ENCODE peak calls at places on chromosomes 6 and 20, in six cellular contexts. One of them, this sample, is unnamed.
A peak's percentile ranks its signal among the peaks of the same experiment; 100 is the strongest.

GRCh38 chr6:34243901-34244884 is 4.6 kb downstream of the SMIM29 start:
- DNase-seq in DND-41: no peak
- DNase-seq in OCI-LY7: peak; percentile 42
- DNase-seq in neural progenitor cell: no peak
- DNase-seq in GM23248: peak; percentile 99
- DNase-seq in fibroblast of lung: peak; percentile 90
- DNase-seq in this sample: no peak

GRCh38 chr6:158232445-158233213 is 64.5 kb downstream of the GTF2H5 start:
- DNase-seq in GM23248: peak; percentile 82
- DNase-seq in OCI-LY7: peak; percentile 70
- DNase-seq in DND-41: peak; percentile 60
- DNase-seq in neural progenitor cell: peak; percentile 63
- DNase-seq in fibroblast of lung: peak; percentile 68
- DNase-seq in this sample: peak; percentile 81

GRCh38 chr20:1105599-1106194 is 12.7 kb upstream of the PSMF1 start:
- DNase-seq in GM23248: no peak
- DNase-seq in fibroblast of lung: no peak
- DNase-seq in DND-41: no peak
- DNase-seq in neural progenitor cell: no peak
- DNase-seq in OCI-LY7: no peak
- DNase-seq in this sample: no peak

GRCh38 chr20:54137115-54137514 is 36.7 kb downstream of the CYP24A1 start:
- DNase-seq in neural progenitor cell: no peak
- DNase-seq in GM23248: peak; percentile 4
- DNase-seq in OCI-LY7: no peak
- DNase-seq in DND-41: no peak
- DNase-seq in fibroblast of lung: no peak
- DNase-seq in this sample: no peak

GRCh38 chr6:37302086-37302686 is 44.2 kb upstream of the TMEM217 start:
- DNase-seq in GM23248: no peak
- DNase-seq in DND-41: peak; percentile 38
- DNase-seq in fibroblast of lung: no peak
- DNase-seq in neural progenitor cell: no peak
- DNase-seq in OCI-LY7: no peak
- DNase-seq in this sample: no peak

GRCh38 chr6:39420300-39421265 is 98.1 kb upstream of the KCNK16 start:
- DNase-seq in neural progenitor cell: no peak
- DNase-seq in GM23248: no peak
- DNase-seq in OCI-LY7: no peak
- DNase-seq in DND-41: no peak
- DNase-seq in fibroblast of lung: peak; percentile 51
- DNase-seq in this sample: no peak

GRCh38 chr6:148343028-148343374 is 363 bp downstream of the SASH1 start:
- DNase-seq in DND-41: no peak
- DNase-seq in neural progenitor cell: no peak
- DNase-seq in GM23248: no peak
- DNase-seq in OCI-LY7: no peak
- DNase-seq in fibroblast of lung: no peak
- DNase-seq in this sample: peak; percentile 2

GRCh38 chr6:68967549-68968300 is 332.6 kb downstream of the ADGRB3 start:
- DNase-seq in OCI-LY7: peak; percentile 67
- DNase-seq in GM23248: peak; percentile 81
- DNase-seq in neural progenitor cell: peak; percentile 83
- DNase-seq in fibroblast of lung: peak; percentile 54
- DNase-seq in DND-41: peak; percentile 56
- DNase-seq in this sample: peak; percentile 85

GRCh38 chr6:84013354-84013753 is 20.2 kb upstream of the MRAP2 start:
- DNase-seq in GM23248: no peak
- DNase-seq in fibroblast of lung: no peak
- DNase-seq in neural progenitor cell: no peak
- DNase-seq in OCI-LY7: no peak
- DNase-seq in DND-41: no peak
- DNase-seq in this sample: no peak

GRCh38 chr6:129031051-129031599 is 148.2 kb downstream of the LAMA2 start:
- DNase-seq in fibroblast of lung: peak; percentile 90
- DNase-seq in GM23248: peak; percentile 84
- DNase-seq in neural progenitor cell: no peak
- DNase-seq in OCI-LY7: no peak
- DNase-seq in DND-41: no peak
- DNase-seq in this sample: no peak

GRCh38 chr20:3407426-3408250 is at the start of gene DNAAF9:
- DNase-seq in DND-41: peak; percentile 62
- DNase-seq in fibroblast of lung: peak; percentile 64
- DNase-seq in OCI-LY7: peak; percentile 9
- DNase-seq in neural progenitor cell: peak; percentile 88
- DNase-seq in GM23248: peak; percentile 91
- DNase-seq in this sample: no peak

GRCh38 chr6:36595168-36595818 is 1.1 kb downstream of the SRSF3 start:
- DNase-seq in OCI-LY7: peak; percentile 36
- DNase-seq in GM23248: peak; percentile 80
- DNase-seq in fibroblast of lung: peak; percentile 74
- DNase-seq in neural progenitor cell: peak; percentile 43
- DNase-seq in DND-41: peak; percentile 44
- DNase-seq in this sample: no peak

GRCh38 chr20:63903796-63904570 is 9.1 kb downstream of the DNAJC5 start:
- DNase-seq in neural progenitor cell: no peak
- DNase-seq in DND-41: no peak
- DNase-seq in OCI-LY7: no peak
- DNase-seq in GM23248: no peak
- DNase-seq in fibroblast of lung: no peak
- DNase-seq in this sample: no peak

GRCh38 chr6:169844946-169845345 is 93.5 kb downstream of the ERMARD start:
- DNase-seq in DND-41: no peak
- DNase-seq in fibroblast of lung: no peak
- DNase-seq in GM23248: no peak
- DNase-seq in OCI-LY7: no peak
- DNase-seq in neural progenitor cell: no peak
- DNase-seq in this sample: no peak

GRCh38 chr6:129475477-129476247 is 234.3 kb downstream of the ARHGAP18 start:
- DNase-seq in OCI-LY7: no peak
- DNase-seq in neural progenitor cell: peak; percentile 22
- DNase-seq in GM23248: no peak
- DNase-seq in DND-41: no peak
- DNase-seq in fibroblast of lung: peak; percentile 30
- DNase-seq in this sample: no peak

GRCh38 chr20:49955167-49955566 is 19.0 kb downstream of the RNF114 start:
- DNase-seq in DND-41: no peak
- DNase-seq in OCI-LY7: no peak
- DNase-seq in GM23248: no peak
- DNase-seq in neural progenitor cell: no peak
- DNase-seq in fibroblast of lung: no peak
- DNase-seq in this sample: no peak

GRCh38 chr20:50713677-50714101 is 17.7 kb upstream of the PARD6B start:
- DNase-seq in DND-41: no peak
- DNase-seq in OCI-LY7: no peak
- DNase-seq in GM23248: peak; percentile 62
- DNase-seq in fibroblast of lung: peak; percentile 73
- DNase-seq in neural progenitor cell: peak; percentile 49
- DNase-seq in this sample: no peak

GRCh38 chr6:142867988-142868818 is 76.8 kb downstream of the HIVEP2 start:
- DNase-seq in fibroblast of lung: peak; percentile 69
- DNase-seq in OCI-LY7: no peak
- DNase-seq in DND-41: no peak
- DNase-seq in neural progenitor cell: no peak
- DNase-seq in GM23248: no peak
- DNase-seq in this sample: no peak

DNA sequence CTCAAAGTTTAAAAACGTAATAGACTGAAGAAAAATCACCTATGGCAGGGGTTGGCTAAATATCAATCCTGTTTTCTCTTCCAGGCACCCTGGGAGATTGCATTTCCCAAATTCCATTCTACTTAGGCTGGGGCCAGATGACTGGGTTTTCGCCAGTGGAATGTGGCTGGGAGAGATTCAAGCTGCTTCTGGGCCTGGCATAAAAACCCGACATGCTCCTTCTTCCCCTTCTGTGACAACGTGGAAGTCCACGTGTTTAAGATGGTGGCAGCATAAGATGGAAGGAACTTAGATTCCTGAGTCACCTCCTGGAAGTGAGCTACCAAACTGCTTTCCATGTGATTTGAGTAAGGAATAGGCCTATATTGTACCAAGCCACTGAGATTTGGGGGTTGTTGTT is 82.1 kb upstream of the CD83 start:
- DNase-seq in fibroblast of lung: peak; percentile 93
- DNase-seq in GM23248: peak; percentile 90
- DNase-seq in neural progenitor cell: peak; percentile 54
- DNase-seq in OCI-LY7: no peak
- DNase-seq in DND-41: no peak
- DNase-seq in this sample: no peak
- H2AFZ ChIP-seq in fibroblast of lung: peak overlapping the region; percentile 46
- H2AFZ ChIP-seq in GM23248: peak overlapping the region; percentile 67
- H2AFZ ChIP-seq in neural progenitor cell: no peak overlapping the region
- H2AFZ ChIP-seq in OCI-LY7: no peak overlapping the region
- H2AFZ ChIP-seq in DND-41: no peak overlapping the region
- H2AFZ ChIP-seq in this sample: no peak overlapping the region

GRCh38 chr6:27136077-27136644 is 111.3 kb upstream of the PRSS16 start:
- DNase-seq in GM23248: no peak
- DNase-seq in fibroblast of lung: no peak
- DNase-seq in neural progenitor cell: peak; percentile 66
- DNase-seq in OCI-LY7: no peak
- DNase-seq in DND-41: no peak
- DNase-seq in this sample: no peak

GRCh38 chr6:27139753-27140522 is 107.6 kb upstream of the PRSS16 start:
- DNase-seq in GM23248: no peak
- DNase-seq in neural progenitor cell: no peak
- DNase-seq in DND-41: peak; percentile 81
- DNase-seq in fibroblast of lung: peak; percentile 47
- DNase-seq in OCI-LY7: peak; percentile 80
- DNase-seq in this sample: peak; percentile 75

GRCh38 chr6:27136978-27137814 is 110.3 kb upstream of the PRSS16 start:
- DNase-seq in neural progenitor cell: no peak
- DNase-seq in DND-41: no peak
- DNase-seq in fibroblast of lung: no peak
- DNase-seq in GM23248: no peak
- DNase-seq in OCI-LY7: peak; percentile 41
- DNase-seq in this sample: no peak

GRCh38 chr6:27138837-27139752 is 108.4 kb upstream of the PRSS16 start:
- DNase-seq in GM23248: no peak
- DNase-seq in neural progenitor cell: peak; percentile 84
- DNase-seq in fibroblast of lung: peak; percentile 74
- DNase-seq in OCI-LY7: peak; percentile 95
- DNase-seq in DND-41: peak; percentile 94
- DNase-seq in this sample: peak; percentile 92

DNA sequence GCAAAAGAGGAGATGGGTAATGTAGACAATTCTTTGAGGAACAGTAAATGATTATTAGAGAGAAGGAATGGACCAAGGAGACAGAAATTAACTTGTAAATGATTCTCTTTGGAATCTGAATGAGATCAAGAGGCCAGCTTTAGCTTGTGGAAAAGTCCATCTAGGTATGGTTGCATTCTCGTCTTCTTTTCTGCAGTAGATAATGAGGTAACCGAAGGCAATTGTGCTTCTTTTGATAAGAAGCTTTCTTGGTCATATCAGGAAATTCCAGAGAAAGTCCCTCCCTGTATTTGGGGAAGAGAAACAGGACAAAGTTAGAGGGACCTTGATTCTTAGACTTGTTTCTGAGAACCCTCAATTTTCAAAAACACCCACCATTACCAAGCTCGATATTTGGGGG is 109.1 kb upstream of the PRSS16 start:
- DNase-seq in OCI-LY7: peak; percentile 37
- DNase-seq in GM23248: no peak
- DNase-seq in DND-41: no peak
- DNase-seq in neural progenitor cell: no peak
- DNase-seq in fibroblast of lung: no peak
- DNase-seq in this sample: no peak
- H2AFZ ChIP-seq in OCI-LY7: no peak overlapping the region
- H2AFZ ChIP-seq in GM23248: peak overlapping the region; percentile 77
- H2AFZ ChIP-seq in DND-41: no peak overlapping the region
- H2AFZ ChIP-seq in neural progenitor cell: no peak overlapping the region
- H2AFZ ChIP-seq in fibroblast of lung: no peak overlapping the region
- H2AFZ ChIP-seq in this sample: no peak overlapping the region

GRCh38 chr6:113338610-113339009 is 518.5 kb upstream of the MARCKS start:
- DNase-seq in DND-41: no peak
- DNase-seq in fibroblast of lung: no peak
- DNase-seq in OCI-LY7: no peak
- DNase-seq in GM23248: no peak
- DNase-seq in neural progenitor cell: no peak
- DNase-seq in this sample: no peak
- H2AFZ ChIP-seq in DND-41: no peak overlapping the region
- H2AFZ ChIP-seq in fibroblast of lung: no peak overlapping the region
- H2AFZ ChIP-seq in OCI-LY7: no peak overlapping the region
- H2AFZ ChIP-seq in GM23248: no peak overlapping the region
- H2AFZ ChIP-seq in neural progenitor cell: no peak overlapping the region
- H2AFZ ChIP-seq in this sample: no peak overlapping the region

GRCh38 chr6:127532991-127533390 is 13.9 kb upstream of the MTCL3 start:
- DNase-seq in fibroblast of lung: peak; percentile 73
- DNase-seq in DND-41: no peak
- DNase-seq in GM23248: no peak
- DNase-seq in OCI-LY7: no peak
- DNase-seq in neural progenitor cell: no peak
- DNase-seq in this sample: no peak
- H2AFZ ChIP-seq in fibroblast of lung: no peak overlapping the region
- H2AFZ ChIP-seq in DND-41: no peak overlapping the region
- H2AFZ ChIP-seq in GM23248: no peak overlapping the region
- H2AFZ ChIP-seq in OCI-LY7: no peak overlapping the region
- H2AFZ ChIP-seq in neural progenitor cell: no peak overlapping the region
- H2AFZ ChIP-seq in this sample: no peak overlapping the region

DNA sequence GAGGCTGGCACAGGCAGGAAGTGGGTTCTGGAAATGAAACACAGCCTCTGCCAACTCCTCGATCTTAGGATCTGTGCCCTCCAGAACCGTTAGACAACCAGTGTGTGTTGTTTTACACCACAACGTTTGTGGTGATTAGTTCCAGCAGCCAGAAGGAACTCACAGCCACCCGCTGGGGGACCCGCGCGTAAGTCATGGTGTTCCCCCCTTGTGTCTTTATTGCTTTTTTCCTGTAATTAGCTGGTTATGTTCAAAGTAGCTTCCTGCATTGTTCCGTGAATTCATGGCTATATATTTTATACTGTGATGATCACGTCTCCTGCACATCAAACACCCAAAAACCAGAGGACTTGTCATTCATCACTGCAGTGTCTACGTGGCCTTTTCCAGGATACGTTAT is 117.3 kb downstream of the RNASET2 start:
- DNase-seq in neural progenitor cell: no peak
- DNase-seq in DND-41: no peak
- DNase-seq in GM23248: no peak
- DNase-seq in fibroblast of lung: no peak
- DNase-seq in OCI-LY7: no peak
- DNase-seq in this sample: no peak
- H2AFZ ChIP-seq in neural progenitor cell: no peak overlapping the region
- H2AFZ ChIP-seq in DND-41: no peak overlapping the region
- H2AFZ ChIP-seq in GM23248: no peak overlapping the region
- H2AFZ ChIP-seq in fibroblast of lung: no peak overlapping the region
- H2AFZ ChIP-seq in OCI-LY7: no peak overlapping the region
- H2AFZ ChIP-seq in this sample: no peak overlapping the region

This sample was measured in Karpas-422.